ENCODE peak calls at places on chromosomes 6 and 20, in ten cellular contexts. F, J, E, B, V, Z, X, K, Y and N are unnamed samples.

GRCh38 chr6:26597821-26598220 is 1.1 kb downstream of the ABT1 start:
- DNase-seq in X (no peak), Y (no peak), F (no peak), B (no peak), V (no peak), K (no peak), J (no peak), Z (no peak), E (no peak), N (no peak)

GRCh38 chr6:49523901-49524300 is 24.2 kb downstream of the GLYATL3 start:
- DNase-seq in Y (no peak), E (no peak), J (no peak), X (no peak), B (no peak), V (no peak), F (no peak), Z (no peak), K (no peak), N (no peak)

GRCh38 chr20:10876558-10876957 is 202.8 kb upstream of the JAG1 start:
- DNase-seq in Z (no peak), F (no peak), V (no peak), X (no peak), B (no peak), E (no peak), Y (no peak), J (no peak), K (no peak), N (no peak)

GRCh38 chr6:12751694-12752304 is 35.2 kb downstream of the PHACTR1 start:
- DNase-seq in V (no peak), X (peak; percentile 59), Z (peak; percentile 64), K (peak; percentile 72), F (peak; percentile 19), Y (peak; percentile 49), J (peak; percentile 51), B (peak; percentile 42), E (peak; percentile 38), N (peak; percentile 69)

GRCh38 chr6:160766657-160767018 is 64.6 kb downstream of the PLG start:
- DNase-seq in X (no peak), Z (no peak), F (no peak), E (no peak), V (no peak), K (no peak), B (no peak), Y (no peak), J (no peak), N (no peak)

GRCh38 chr6:13395272-13396237 is 67.2 kb upstream of the TBC1D7 start:
- DNase-seq in Y (peak; percentile 90), F (no peak), B (peak; percentile 69), J (no peak), Z (peak; percentile 65), V (peak; percentile 94), K (peak; percentile 85), E (peak; percentile 87), X (peak; percentile 51), N (peak; percentile 74)

GRCh38 chr20:24116611-24117010 is 128.0 kb upstream of the GGTLC1 start:
- DNase-seq in Z (no peak), Y (no peak), E (no peak), V (no peak), K (no peak), X (no peak), B (no peak), J (no peak), F (no peak), N (no peak)

GRCh38 chr6:41767112-41767946 is 12.4 kb downstream of the FRS3 start:
- DNase-seq in X (peak; percentile 80), B (peak; percentile 31), J (no peak), Z (no peak), E (peak; percentile 83), K (peak; percentile 43), Y (peak; percentile 66), F (no peak), V (peak; percentile 15), N (no peak)

GRCh38 chr6:25332165-25332564 is 53.0 kb downstream of the CARMIL1 start:
- DNase-seq in K (no peak), J (no peak), Y (no peak), X (no peak), E (no peak), Z (no peak), V (no peak), B (no peak), F (no peak), N (no peak)

GRCh38 chr20:168876-169275 is 11.6 kb downstream of the DEFB127 start:
- DNase-seq in Z (no peak), Y (no peak), E (no peak), B (no peak), V (no peak), X (no peak), F (no peak), K (no peak), J (no peak), N (no peak)

GRCh38 chr6:41462980-41463930 is 82.9 kb upstream of the FOXP4 start:
- DNase-seq in V (no peak), F (peak; percentile 37), J (peak; percentile 37), Y (peak; percentile 57), X (no peak), K (peak; percentile 75), E (peak; percentile 75), B (peak; percentile 73), Z (peak; percentile 81), N (no peak)

GRCh38 chr6:493840-494239 is 102.3 kb downstream of the IRF4 start:
- DNase-seq in E (no peak), F (no peak), V (no peak), Y (no peak), Z (no peak), B (no peak), X (no peak), K (no peak), J (no peak), N (no peak)